ENCODE peak calls at places on chromosomes 2 and 18, in eight cellular contexts. One of them, this sample, is unnamed.

GRCh38 chr2:112149866-112150435 is 11.8 kb downstream of the FBLN7 start:
- DNase-seq in T-cell: no peak
- DNase-seq in D341Med: no peak
- DNase-seq in astrocyte: no peak
- DNase-seq in globus pallidus: no peak
- DNase-seq in MV-4-11: no peak
- DNase-seq in NCI-H446 treated with DMSO at 0.1 percent for 48 hours: no peak
- DNase-seq in mesendoderm: no peak
- DNase-seq in this sample: no peak

GRCh38 chr2:122072666-122073065 is 317.2 kb downstream of the TSN start:
- DNase-seq in T-cell: no peak
- DNase-seq in mesendoderm: peak; percentile 87
- DNase-seq in NCI-H446 treated with DMSO at 0.1 percent for 48 hours: no peak
- DNase-seq in globus pallidus: no peak
- DNase-seq in MV-4-11: no peak
- DNase-seq in astrocyte: peak; percentile 90
- DNase-seq in D341Med: no peak
- DNase-seq in this sample: no peak

GRCh38 chr2:28434600-28434989 is 41.9 kb downstream of the FOSL2 start:
- DNase-seq in mesendoderm: no peak
- DNase-seq in D341Med: no peak
- DNase-seq in T-cell: no peak
- DNase-seq in MV-4-11: no peak
- DNase-seq in globus pallidus: no peak
- DNase-seq in astrocyte: no peak
- DNase-seq in NCI-H446 treated with DMSO at 0.1 percent for 48 hours: no peak
- DNase-seq in this sample: no peak

GRCh38 chr2:172204309-172204708 is 101.6 kb upstream of the DLX2 start:
- DNase-seq in MV-4-11: no peak
- DNase-seq in NCI-H446 treated with DMSO at 0.1 percent for 48 hours: no peak
- DNase-seq in mesendoderm: no peak
- DNase-seq in globus pallidus: no peak
- DNase-seq in astrocyte: no peak
- DNase-seq in D341Med: no peak
- DNase-seq in T-cell: no peak
- DNase-seq in this sample: no peak

GRCh38 chr18:79200546-79201268 is 131.5 kb downstream of the ATP9B start:
- DNase-seq in mesendoderm: peak; percentile 53
- DNase-seq in NCI-H446 treated with DMSO at 0.1 percent for 48 hours: peak; percentile 51
- DNase-seq in T-cell: no peak
- DNase-seq in D341Med: peak; percentile 49
- DNase-seq in MV-4-11: no peak
- DNase-seq in globus pallidus: peak; percentile 42
- DNase-seq in astrocyte: peak; percentile 20
- DNase-seq in this sample: peak; percentile 35

GRCh38 chr2:164514491-164514890 is 106.8 kb downstream of the GRB14 start:
- DNase-seq in astrocyte: peak; percentile 41
- DNase-seq in T-cell: no peak
- DNase-seq in NCI-H446 treated with DMSO at 0.1 percent for 48 hours: no peak
- DNase-seq in globus pallidus: no peak
- DNase-seq in MV-4-11: no peak
- DNase-seq in D341Med: no peak
- DNase-seq in mesendoderm: peak; percentile 69
- DNase-seq in this sample: no peak

GRCh38 chr2:231927566-231927890 is 1.3 kb upstream of the NPPC start:
- DNase-seq in MV-4-11: no peak
- DNase-seq in mesendoderm: no peak
- DNase-seq in T-cell: no peak
- DNase-seq in globus pallidus: no peak
- DNase-seq in astrocyte: no peak
- DNase-seq in D341Med: peak; percentile 11
- DNase-seq in NCI-H446 treated with DMSO at 0.1 percent for 48 hours: no peak
- DNase-seq in this sample: no peak

GRCh38 chr2:178074123-178075005 is 1.8 kb upstream of the PDE11A start:
- DNase-seq in globus pallidus: no peak
- DNase-seq in D341Med: no peak
- DNase-seq in mesendoderm: peak; percentile 31
- DNase-seq in MV-4-11: peak; percentile 81
- DNase-seq in T-cell: no peak
- DNase-seq in astrocyte: peak; percentile 33
- DNase-seq in NCI-H446 treated with DMSO at 0.1 percent for 48 hours: no peak
- DNase-seq in this sample: no peak

GRCh38 chr2:237858294-237859081 is 935 bp upstream of the RAMP1 start:
- DNase-seq in mesendoderm: peak; percentile 86
- DNase-seq in NCI-H446 treated with DMSO at 0.1 percent for 48 hours: peak; percentile 49
- DNase-seq in astrocyte: peak; percentile 80
- DNase-seq in T-cell: no peak
- DNase-seq in MV-4-11: peak; percentile 93
- DNase-seq in D341Med: peak; percentile 73
- DNase-seq in globus pallidus: peak; percentile 84
- DNase-seq in this sample: peak; percentile 82

GRCh38 chr2:63055510-63056308 is 5.1 kb downstream of the OTX1 start:
- DNase-seq in mesendoderm: peak; percentile 53
- DNase-seq in MV-4-11: no peak
- DNase-seq in T-cell: no peak
- DNase-seq in NCI-H446 treated with DMSO at 0.1 percent for 48 hours: no peak
- DNase-seq in D341Med: no peak
- DNase-seq in globus pallidus: no peak
- DNase-seq in astrocyte: no peak
- DNase-seq in this sample: no peak

GRCh38 chr2:159760321-159760720 is 37.7 kb downstream of the CD302 start:
- DNase-seq in D341Med: no peak
- DNase-seq in astrocyte: no peak
- DNase-seq in NCI-H446 treated with DMSO at 0.1 percent for 48 hours: no peak
- DNase-seq in globus pallidus: no peak
- DNase-seq in T-cell: no peak
- DNase-seq in MV-4-11: no peak
- DNase-seq in mesendoderm: no peak
- DNase-seq in this sample: no peak

GRCh38 chr2:237744613-237745249 is 53.8 kb upstream of the RBM44 start:
- DNase-seq in T-cell: peak; percentile 51
- DNase-seq in MV-4-11: peak; percentile 24
- DNase-seq in NCI-H446 treated with DMSO at 0.1 percent for 48 hours: no peak
- DNase-seq in globus pallidus: peak; percentile 53
- DNase-seq in mesendoderm: peak; percentile 69
- DNase-seq in astrocyte: no peak
- DNase-seq in D341Med: peak; percentile 90
- DNase-seq in this sample: peak; percentile 64

GRCh38 chr18:46916551-46917107 is 678 bp downstream of the PIAS2 start:
- DNase-seq in NCI-H446 treated with DMSO at 0.1 percent for 48 hours: no peak
- DNase-seq in globus pallidus: peak; percentile 54
- DNase-seq in D341Med: no peak
- DNase-seq in T-cell: peak; percentile 9
- DNase-seq in MV-4-11: peak; percentile 10
- DNase-seq in astrocyte: peak; percentile 44
- DNase-seq in mesendoderm: peak; percentile 54
- DNase-seq in this sample: peak; percentile 66

GRCh38 chr2:84022810-84023431 is 436.2 kb downstream of the SUCLG1 start:
- DNase-seq in mesendoderm: peak; percentile 85
- DNase-seq in globus pallidus: peak; percentile 47
- DNase-seq in NCI-H446 treated with DMSO at 0.1 percent for 48 hours: peak; percentile 18
- DNase-seq in D341Med: peak; percentile 37
- DNase-seq in astrocyte: peak; percentile 4
- DNase-seq in T-cell: no peak
- DNase-seq in MV-4-11: peak; percentile 30
- DNase-seq in this sample: peak; percentile 19

GRCh38 chr2:53403836-53404413 is 363.7 kb upstream of the CHAC2 start:
- DNase-seq in MV-4-11: no peak
- DNase-seq in globus pallidus: no peak
- DNase-seq in astrocyte: peak; percentile 77
- DNase-seq in D341Med: no peak
- DNase-seq in mesendoderm: no peak
- DNase-seq in T-cell: no peak
- DNase-seq in NCI-H446 treated with DMSO at 0.1 percent for 48 hours: no peak
- DNase-seq in this sample: no peak

GRCh38 chr18:45336431-45336830 is 278.8 kb upstream of the SLC14A2 start:
- DNase-seq in NCI-H446 treated with DMSO at 0.1 percent for 48 hours: no peak
- DNase-seq in astrocyte: no peak
- DNase-seq in D341Med: no peak
- DNase-seq in T-cell: no peak
- DNase-seq in globus pallidus: no peak
- DNase-seq in MV-4-11: no peak
- DNase-seq in mesendoderm: no peak
- DNase-seq in this sample: no peak

GRCh38 chr2:12317853-12318426 is 398.8 kb upstream of the TRIB2 start:
- DNase-seq in T-cell: no peak
- DNase-seq in NCI-H446 treated with DMSO at 0.1 percent for 48 hours: no peak
- DNase-seq in mesendoderm: no peak
- DNase-seq in D341Med: no peak
- DNase-seq in astrocyte: peak; percentile 95
- DNase-seq in globus pallidus: no peak
- DNase-seq in MV-4-11: no peak
- DNase-seq in this sample: no peak

GRCh38 chr2:20524412-20525040 is 77.7 kb downstream of the RHOB start:
- DNase-seq in NCI-H446 treated with DMSO at 0.1 percent for 48 hours: no peak
- DNase-seq in mesendoderm: peak; percentile 78
- DNase-seq in astrocyte: no peak
- DNase-seq in D341Med: no peak
- DNase-seq in globus pallidus: peak; percentile 79
- DNase-seq in T-cell: no peak
- DNase-seq in MV-4-11: peak; percentile 75
- DNase-seq in this sample: no peak

GRCh38 chr2:224221455-224221913 is 180.4 kb downstream of the FAM124B start:
- DNase-seq in astrocyte: peak; percentile 96
- DNase-seq in globus pallidus: no peak
- DNase-seq in MV-4-11: no peak
- DNase-seq in NCI-H446 treated with DMSO at 0.1 percent for 48 hours: no peak
- DNase-seq in T-cell: no peak
- DNase-seq in D341Med: no peak
- DNase-seq in mesendoderm: peak; percentile 97
- DNase-seq in this sample: no peak

GRCh38 chr2:177763532-177764265 is 308.9 kb downstream of the PDE11A start:
- DNase-seq in NCI-H446 treated with DMSO at 0.1 percent for 48 hours: peak; percentile 52
- DNase-seq in MV-4-11: peak; percentile 65
- DNase-seq in D341Med: peak; percentile 85
- DNase-seq in T-cell: peak; percentile 52
- DNase-seq in astrocyte: peak; percentile 30
- DNase-seq in globus pallidus: peak; percentile 60
- DNase-seq in mesendoderm: peak; percentile 90
- DNase-seq in this sample: peak; percentile 72

GRCh38 chr2:234733795-234734600 is 217.8 kb upstream of the SH3BP4 start:
- DNase-seq in mesendoderm: no peak
- DNase-seq in globus pallidus: no peak
- DNase-seq in D341Med: no peak
- DNase-seq in MV-4-11: no peak
- DNase-seq in NCI-H446 treated with DMSO at 0.1 percent for 48 hours: no peak
- DNase-seq in astrocyte: no peak
- DNase-seq in T-cell: no peak
- DNase-seq in this sample: no peak

GRCh38 chr18:47931707-47932103 is 1.2 kb upstream of the SMAD2 start:
- DNase-seq in MV-4-11: peak; percentile 85
- DNase-seq in mesendoderm: peak; percentile 86
- DNase-seq in D341Med: peak; percentile 73
- DNase-seq in globus pallidus: peak; percentile 44
- DNase-seq in astrocyte: no peak
- DNase-seq in NCI-H446 treated with DMSO at 0.1 percent for 48 hours: no peak
- DNase-seq in T-cell: peak; percentile 19
- DNase-seq in this sample: no peak

GRCh38 chr18:58223717-58224424 is 179.8 kb downstream of the NEDD4L start:
- DNase-seq in globus pallidus: no peak
- DNase-seq in T-cell: no peak
- DNase-seq in NCI-H446 treated with DMSO at 0.1 percent for 48 hours: no peak
- DNase-seq in mesendoderm: peak; percentile 51
- DNase-seq in astrocyte: peak; percentile 90
- DNase-seq in MV-4-11: no peak
- DNase-seq in D341Med: no peak
- DNase-seq in this sample: no peak

GRCh38 chr18:48922203-48922800 is 28.5 kb downstream of the SMAD7 start:
- DNase-seq in MV-4-11: no peak
- DNase-seq in D341Med: no peak
- DNase-seq in NCI-H446 treated with DMSO at 0.1 percent for 48 hours: no peak
- DNase-seq in globus pallidus: no peak
- DNase-seq in astrocyte: no peak
- DNase-seq in mesendoderm: no peak
- DNase-seq in T-cell: no peak
- DNase-seq in this sample: peak; percentile 25

GRCh38 chr2:38095996-38096861 is 20.3 kb upstream of the CYP1B1 start:
- DNase-seq in globus pallidus: no peak
- DNase-seq in mesendoderm: peak; percentile 97
- DNase-seq in T-cell: no peak
- DNase-seq in D341Med: no peak
- DNase-seq in astrocyte: no peak
- DNase-seq in NCI-H446 treated with DMSO at 0.1 percent for 48 hours: no peak
- DNase-seq in MV-4-11: peak; percentile 89
- DNase-seq in this sample: no peak

GRCh38 chr2:227805578-227805977 is 8.1 kb upstream of the CCL20 start:
- DNase-seq in globus pallidus: peak; percentile 28
- DNase-seq in MV-4-11: peak; percentile 90
- DNase-seq in T-cell: no peak
- DNase-seq in D341Med: no peak
- DNase-seq in mesendoderm: no peak
- DNase-seq in NCI-H446 treated with DMSO at 0.1 percent for 48 hours: no peak
- DNase-seq in astrocyte: peak; percentile 14
- DNase-seq in this sample: no peak

GRCh38 chr18:11366410-11366809 is 217.0 kb upstream of the PIEZO2 start:
- DNase-seq in MV-4-11: peak; percentile 3
- DNase-seq in astrocyte: peak; percentile 31
- DNase-seq in NCI-H446 treated with DMSO at 0.1 percent for 48 hours: no peak
- DNase-seq in mesendoderm: no peak
- DNase-seq in T-cell: no peak
- DNase-seq in globus pallidus: no peak
- DNase-seq in D341Med: no peak
- DNase-seq in this sample: no peak

GRCh38 chr2:196489366-196489765 is 150.1 kb upstream of the CCDC150 start:
- DNase-seq in astrocyte: no peak
- DNase-seq in mesendoderm: no peak
- DNase-seq in MV-4-11: no peak
- DNase-seq in NCI-H446 treated with DMSO at 0.1 percent for 48 hours: no peak
- DNase-seq in D341Med: no peak
- DNase-seq in T-cell: no peak
- DNase-seq in globus pallidus: no peak
- DNase-seq in this sample: no peak

GRCh38 chr2:240323601-240324291 is 111.7 kb upstream of the GPC1 start:
- DNase-seq in astrocyte: no peak
- DNase-seq in D341Med: peak; percentile 15
- DNase-seq in NCI-H446 treated with DMSO at 0.1 percent for 48 hours: no peak
- DNase-seq in T-cell: no peak
- DNase-seq in mesendoderm: no peak
- DNase-seq in MV-4-11: no peak
- DNase-seq in globus pallidus: no peak
- DNase-seq in this sample: no peak

GRCh38 chr2:8438996-8439395 is 242.9 kb upstream of the ID2 start:
- DNase-seq in astrocyte: no peak
- DNase-seq in T-cell: no peak
- DNase-seq in globus pallidus: no peak
- DNase-seq in D341Med: no peak
- DNase-seq in mesendoderm: no peak
- DNase-seq in NCI-H446 treated with DMSO at 0.1 percent for 48 hours: no peak
- DNase-seq in MV-4-11: no peak
- DNase-seq in this sample: no peak

GRCh38 chr2:98569197-98569793 is 39.0 kb downstream of the COA5 start:
- DNase-seq in mesendoderm: peak; percentile 61
- DNase-seq in NCI-H446 treated with DMSO at 0.1 percent for 48 hours: no peak
- DNase-seq in T-cell: peak; percentile 46
- DNase-seq in astrocyte: no peak
- DNase-seq in D341Med: peak; percentile 79
- DNase-seq in globus pallidus: no peak
- DNase-seq in MV-4-11: no peak
- DNase-seq in this sample: no peak

GRCh38 chr2:72984172-72984671 is 66.9 kb downstream of the EMX1 start:
- DNase-seq in NCI-H446 treated with DMSO at 0.1 percent for 48 hours: no peak
- DNase-seq in mesendoderm: no peak
- DNase-seq in globus pallidus: no peak
- DNase-seq in astrocyte: no peak
- DNase-seq in D341Med: no peak
- DNase-seq in T-cell: no peak
- DNase-seq in MV-4-11: no peak
- DNase-seq in this sample: no peak

GRCh38 chr2:9053534-9053931 is 50.0 kb upstream of the MBOAT2 start:
- DNase-seq in globus pallidus: no peak
- DNase-seq in mesendoderm: no peak
- DNase-seq in D341Med: no peak
- DNase-seq in T-cell: no peak
- DNase-seq in MV-4-11: no peak
- DNase-seq in astrocyte: peak; percentile 35
- DNase-seq in NCI-H446 treated with DMSO at 0.1 percent for 48 hours: no peak
- DNase-seq in this sample: no peak

GRCh38 chr2:198000417-198000816 is 196.0 kb downstream of the PLCL1 start:
- DNase-seq in globus pallidus: no peak
- DNase-seq in D341Med: no peak
- DNase-seq in MV-4-11: no peak
- DNase-seq in astrocyte: no peak
- DNase-seq in T-cell: no peak
- DNase-seq in mesendoderm: no peak
- DNase-seq in NCI-H446 treated with DMSO at 0.1 percent for 48 hours: no peak
- DNase-seq in this sample: no peak